ENCODE peak calls at places on chromosome 15, in seven cellular contexts. One of them, this sample, is unnamed.

GRCh38 chr15:26864664-26865191 is 2.1 kb upstream of the GABRA5 start:
- DNase-seq in HFFc6: peak; percentile 45
- DNase-seq in germinal center: no peak
- DNase-seq in GM19239: no peak
- DNase-seq in CD4-positive, alpha-beta memory T cell: no peak
- DNase-seq in nephron progenitor cell: peak; percentile 52
- DNase-seq in activated T-cell treated with anti-CD3 and anti-CD28 coated beads for 1 hour: no peak
- DNase-seq in this sample: no peak

GRCh38 chr15:94259863-94260262 is 28.5 kb downstream of the MCTP2 start:
- DNase-seq in activated T-cell treated with anti-CD3 and anti-CD28 coated beads for 1 hour: no peak
- DNase-seq in HFFc6: no peak
- DNase-seq in CD4-positive, alpha-beta memory T cell: no peak
- DNase-seq in germinal center: peak; percentile 62
- DNase-seq in nephron progenitor cell: no peak
- DNase-seq in GM19239: no peak
- DNase-seq in this sample: no peak

GRCh38 chr15:50119063-50119700 is at the start of gene ATP8B4:
- DNase-seq in nephron progenitor cell: no peak
- DNase-seq in activated T-cell treated with anti-CD3 and anti-CD28 coated beads for 1 hour: no peak
- DNase-seq in GM19239: no peak
- DNase-seq in HFFc6: no peak
- DNase-seq in germinal center: no peak
- DNase-seq in CD4-positive, alpha-beta memory T cell: no peak
- DNase-seq in this sample: no peak

GRCh38 chr15:75620776-75621536 is 4.6 kb downstream of the SNUPN start:
- DNase-seq in CD4-positive, alpha-beta memory T cell: no peak
- DNase-seq in activated T-cell treated with anti-CD3 and anti-CD28 coated beads for 1 hour: no peak
- DNase-seq in HFFc6: peak; percentile 87
- DNase-seq in germinal center: no peak
- DNase-seq in nephron progenitor cell: no peak
- DNase-seq in GM19239: no peak
- DNase-seq in this sample: no peak

GRCh38 chr15:65924004-65924403 is 54.7 kb downstream of the RAB11A start:
- DNase-seq in GM19239: no peak
- DNase-seq in CD4-positive, alpha-beta memory T cell: no peak
- DNase-seq in activated T-cell treated with anti-CD3 and anti-CD28 coated beads for 1 hour: no peak
- DNase-seq in germinal center: no peak
- DNase-seq in nephron progenitor cell: no peak
- DNase-seq in HFFc6: no peak
- DNase-seq in this sample: no peak

GRCh38 chr15:71121442-71121841 is 6.2 kb downstream of the THSD4 start:
- DNase-seq in nephron progenitor cell: no peak
- DNase-seq in activated T-cell treated with anti-CD3 and anti-CD28 coated beads for 1 hour: no peak
- DNase-seq in CD4-positive, alpha-beta memory T cell: no peak
- DNase-seq in germinal center: no peak
- DNase-seq in HFFc6: no peak
- DNase-seq in GM19239: no peak
- DNase-seq in this sample: no peak

GRCh38 chr15:60520041-60520824 is 41.3 kb upstream of the ICE2 start:
- DNase-seq in activated T-cell treated with anti-CD3 and anti-CD28 coated beads for 1 hour: no peak
- DNase-seq in GM19239: peak; percentile 8
- DNase-seq in HFFc6: peak; percentile 15
- DNase-seq in germinal center: no peak
- DNase-seq in CD4-positive, alpha-beta memory T cell: no peak
- DNase-seq in nephron progenitor cell: no peak
- DNase-seq in this sample: no peak

GRCh38 chr15:83626171-83626802 is 27.6 kb upstream of the ADAMTSL3 start:
- DNase-seq in CD4-positive, alpha-beta memory T cell: no peak
- DNase-seq in activated T-cell treated with anti-CD3 and anti-CD28 coated beads for 1 hour: no peak
- DNase-seq in HFFc6: no peak
- DNase-seq in germinal center: no peak
- DNase-seq in GM19239: no peak
- DNase-seq in nephron progenitor cell: no peak
- DNase-seq in this sample: no peak

GRCh38 chr15:74889390-74889881 is 406 bp upstream of the MPI start:
- DNase-seq in CD4-positive, alpha-beta memory T cell: no peak
- DNase-seq in HFFc6: peak; percentile 31
- DNase-seq in activated T-cell treated with anti-CD3 and anti-CD28 coated beads for 1 hour: no peak
- DNase-seq in GM19239: no peak
- DNase-seq in germinal center: no peak
- DNase-seq in nephron progenitor cell: peak; percentile 50
- DNase-seq in this sample: peak; percentile 46

GRCh38 chr15:99983171-99983891 is 250.1 kb upstream of the LYSMD4 start:
- DNase-seq in nephron progenitor cell: no peak
- DNase-seq in germinal center: no peak
- DNase-seq in CD4-positive, alpha-beta memory T cell: no peak
- DNase-seq in GM19239: no peak
- DNase-seq in HFFc6: no peak
- DNase-seq in activated T-cell treated with anti-CD3 and anti-CD28 coated beads for 1 hour: no peak
- DNase-seq in this sample: no peak

GRCh38 chr15:69253156-69253555 is 45.6 kb upstream of the PAQR5 start:
- DNase-seq in GM19239: no peak
- DNase-seq in germinal center: no peak
- DNase-seq in CD4-positive, alpha-beta memory T cell: no peak
- DNase-seq in nephron progenitor cell: no peak
- DNase-seq in HFFc6: peak; percentile 86
- DNase-seq in activated T-cell treated with anti-CD3 and anti-CD28 coated beads for 1 hour: no peak
- DNase-seq in this sample: no peak

GRCh38 chr15:31262143-31262530 is 64.5 kb upstream of the KLF13 start:
- DNase-seq in GM19239: no peak
- DNase-seq in activated T-cell treated with anti-CD3 and anti-CD28 coated beads for 1 hour: no peak
- DNase-seq in nephron progenitor cell: no peak
- DNase-seq in HFFc6: no peak
- DNase-seq in germinal center: no peak
- DNase-seq in CD4-positive, alpha-beta memory T cell: no peak
- DNase-seq in this sample: no peak

GRCh38 chr15:34799149-34799824 is 3.9 kb upstream of the ACTC1 start:
- DNase-seq in CD4-positive, alpha-beta memory T cell: no peak
- DNase-seq in germinal center: no peak
- DNase-seq in HFFc6: no peak
- DNase-seq in GM19239: no peak
- DNase-seq in nephron progenitor cell: peak; percentile 15
- DNase-seq in activated T-cell treated with anti-CD3 and anti-CD28 coated beads for 1 hour: no peak
- DNase-seq in this sample: no peak

GRCh38 chr15:86135030-86135429 is 55.4 kb downstream of the AGBL1 start:
- DNase-seq in activated T-cell treated with anti-CD3 and anti-CD28 coated beads for 1 hour: no peak
- DNase-seq in germinal center: no peak
- DNase-seq in CD4-positive, alpha-beta memory T cell: no peak
- DNase-seq in nephron progenitor cell: no peak
- DNase-seq in GM19239: no peak
- DNase-seq in HFFc6: no peak
- DNase-seq in this sample: no peak

GRCh38 chr15:101159936-101160770 is 91.7 kb downstream of the CHSY1 start:
- DNase-seq in activated T-cell treated with anti-CD3 and anti-CD28 coated beads for 1 hour: no peak
- DNase-seq in germinal center: no peak
- DNase-seq in HFFc6: no peak
- DNase-seq in nephron progenitor cell: no peak
- DNase-seq in CD4-positive, alpha-beta memory T cell: no peak
- DNase-seq in GM19239: no peak
- DNase-seq in this sample: no peak

GRCh38 chr15:31159837-31160236 is 58.3 kb upstream of the TRPM1 start:
- DNase-seq in germinal center: no peak
- DNase-seq in CD4-positive, alpha-beta memory T cell: no peak
- DNase-seq in HFFc6: no peak
- DNase-seq in activated T-cell treated with anti-CD3 and anti-CD28 coated beads for 1 hour: no peak
- DNase-seq in nephron progenitor cell: no peak
- DNase-seq in GM19239: no peak
- DNase-seq in this sample: no peak

GRCh38 chr15:28020644-28021043 is 78.5 kb downstream of the OCA2 start:
- DNase-seq in HFFc6: no peak
- DNase-seq in germinal center: no peak
- DNase-seq in GM19239: no peak
- DNase-seq in nephron progenitor cell: no peak
- DNase-seq in activated T-cell treated with anti-CD3 and anti-CD28 coated beads for 1 hour: no peak
- DNase-seq in CD4-positive, alpha-beta memory T cell: no peak
- DNase-seq in this sample: peak; percentile 7

GRCh38 chr15:80999623-81000036 is 1.1 kb upstream of the TLNRD1 start:
- DNase-seq in activated T-cell treated with anti-CD3 and anti-CD28 coated beads for 1 hour: no peak
- DNase-seq in GM19239: peak; percentile 36
- DNase-seq in germinal center: peak; percentile 21
- DNase-seq in HFFc6: no peak
- DNase-seq in CD4-positive, alpha-beta memory T cell: peak; percentile 54
- DNase-seq in nephron progenitor cell: no peak
- DNase-seq in this sample: peak; percentile 41